ENCODE peak calls at places on chromosomes 2 and 18, in four cellular contexts. J is testis; K is activated CD4-positive, CD25-positive, alpha-beta regulatory T cell treated with anti-CD3 and anti-CD28 coated beads, Interleukin-2, amount 50 U/mL, for 16 hours; A is 8988T. W is an unnamed sample.

GRCh38 chr18:53698907-53699306 is 525.6 kb downstream of the MBD2 start:
- DNase-seq in J (peak; percentile 55), K (no peak), A (no peak), W (no peak)

GRCh38 chr2:119941981-119942513 is 70.8 kb upstream of the EPB41L5 start:
- DNase-seq in J (no peak), K (no peak), A (no peak), W (no peak)

GRCh38 chr2:71700880-71701397 is 247.6 kb downstream of the DYSF start:
- DNase-seq in J (peak; percentile 70), K (no peak), A (no peak), W (no peak)

GRCh38 chr18:5295231-5295920 is at the start of gene ZBTB14:
- DNase-seq in J (peak; percentile 63), K (peak; percentile 41), A (peak; percentile 82), W (peak; percentile 66)

GRCh38 chr2:241870081-241870541 is 582 bp downstream of the RTP5 start:
- DNase-seq in J (no peak), K (no peak), A (no peak), W (no peak)

GRCh38 chr18:49875783-49876182 is 62.5 kb upstream of the ACAA2 start:
- DNase-seq in J (no peak), K (no peak), A (no peak), W (no peak)

GRCh38 chr2:64711260-64711659 is 57.5 kb upstream of the SERTAD2 start:
- DNase-seq in J (no peak), K (no peak), A (no peak), W (no peak)

GRCh38 chr18:46563317-46563716 is 93.7 kb downstream of the LOXHD1 start:
- DNase-seq in J (no peak), K (no peak), A (no peak), W (no peak)

GRCh38 chr2:100953406-100954043 is 48.6 kb upstream of the RPL31 start:
- DNase-seq in J (no peak), K (no peak), A (no peak), W (no peak)

GRCh38 chr2:207039225-207039624 is 99.9 kb downstream of the CPO start:
- DNase-seq in J (no peak), K (no peak), A (no peak), W (no peak)

GRCh38 chr2:96245609-96246390 is 20.0 kb downstream of the TMEM127 start:
- DNase-seq in J (no peak), K (no peak), A (no peak), W (no peak)

GRCh38 chr2:85710687-85711577 is 16.8 kb downstream of the GNLY start:
- DNase-seq in J (peak; percentile 81), K (no peak), A (no peak), W (no peak)